ENCODE peak calls at places on chromosome 15, in eight cellular contexts. T is MCF 10A, U is stomach, V is lower lobe of right lung, B is AG04449, I is astrocyte of the cerebellum, W is lung, A is transverse colon. Z is an unnamed sample.

GRCh38 chr15:26873846-26874245 is 7.0 kb downstream of the GABRA5 start:
- DNase-seq in V (no peak), I (peak), W (no peak), A (no peak), T (no peak), U (no peak), B (no peak), Z (peak)

GRCh38 chr15:28914483-28915023 is 28.8 kb downstream of the APBA2 start:
- DNase-seq in W (no peak), T (no peak), U (no peak), A (no peak), B (no peak), V (peak), I (no peak), Z (no peak)

GRCh38 chr15:100983221-100983620 is 64.1 kb downstream of the LRRK1 start:
- DNase-seq in I (no peak), A (no peak), W (peak), V (no peak), B (no peak), U (no peak), T (no peak), Z (no peak)

GRCh38 chr15:72474912-72475601 is 927 bp downstream of the ARIH1 start:
- DNase-seq in A (peak), W (peak), T (peak), V (peak), U (peak), B (no peak), I (peak), Z (peak)

GRCh38 chr15:94526071-94526689 is 294.8 kb downstream of the MCTP2 start:
- DNase-seq in I (no peak), V (no peak), B (no peak), W (no peak), T (peak), U (no peak), A (no peak), Z (no peak)

GRCh38 chr15:59792359-59792758 is 103.2 kb upstream of the BNIP2 start:
- DNase-seq in I (no peak), W (no peak), A (no peak), U (no peak), T (no peak), B (no peak), V (no peak), Z (no peak)

GRCh38 chr15:42133892-42134502 is 22.4 kb downstream of the PLA2G4F start:
- DNase-seq in W (peak), T (peak), A (peak), U (peak), B (no peak), I (no peak), V (peak), Z (no peak)

GRCh38 chr15:57861805-57862586 is 155.5 kb downstream of the POLR2M start:
- DNase-seq in B (peak), U (no peak), W (no peak), I (peak), T (peak), A (no peak), V (no peak), Z (peak)

GRCh38 chr15:70604671-70605070 is 158.7 kb downstream of the UACA start:
- DNase-seq in T (peak), W (peak), U (no peak), A (no peak), V (no peak), I (no peak), B (no peak), Z (peak)

GRCh38 chr15:50907866-50908208 is 646 bp upstream of the AP4E1 start:
- DNase-seq in I (no peak), B (no peak), W (peak), V (no peak), A (peak), U (peak), T (peak), Z (no peak)

GRCh38 chr15:31439328-31439727 is 112.7 kb downstream of the KLF13 start:
- DNase-seq in U (no peak), T (peak), V (no peak), B (no peak), I (no peak), W (no peak), A (peak), Z (no peak)

GRCh38 chr15:39925112-39925830 is 5.2 kb upstream of the GPR176 start:
- DNase-seq in B (no peak), A (no peak), T (peak), I (no peak), W (no peak), U (no peak), V (no peak), Z (no peak)

GRCh38 chr15:79314811-79315210 is 3.9 kb downstream of the TMED3 start:
- DNase-seq in A (no peak), T (no peak), V (peak), B (no peak), I (no peak), U (peak), W (peak), Z (no peak)

GRCh38 chr15:71125831-71126453 is 10.7 kb downstream of the THSD4 start:
- DNase-seq in I (no peak), B (no peak), U (no peak), W (no peak), T (no peak), A (no peak), V (no peak), Z (no peak)

GRCh38 chr15:42784705-42785104 is 47.8 kb upstream of the CDAN1 start:
- DNase-seq in I (no peak), T (no peak), B (no peak), A (no peak), W (no peak), V (no peak), U (no peak), Z (no peak)

GRCh38 chr15:96416218-96416933 is 85.9 kb downstream of the NR2F2 start:
- DNase-seq in B (no peak), V (no peak), I (no peak), A (no peak), W (no peak), U (peak), T (no peak), Z (no peak)

GRCh38 chr15:69451951-69452701 is 492 bp upstream of the RPLP1 start:
- DNase-seq in I (peak), V (peak), U (no peak), A (no peak), T (no peak), B (no peak), W (no peak), Z (no peak)

GRCh38 chr15:56538901-56539545 is 74.1 kb upstream of the MNS1 start:
- DNase-seq in T (no peak), I (no peak), A (no peak), W (no peak), U (no peak), B (no peak), V (no peak), Z (no peak)

GRCh38 chr15:99409097-99409473 is 156.7 kb upstream of the MEF2A start:
- DNase-seq in B (no peak), A (peak), I (no peak), T (peak), V (peak), W (peak), U (peak), Z (no peak)

GRCh38 chr15:98150084-98150483 is 189.6 kb downstream of the ARRDC4 start:
- DNase-seq in U (no peak), W (no peak), T (no peak), V (no peak), I (no peak), B (no peak), A (no peak), Z (no peak)

GRCh38 chr15:32717290-32718081 is at the start of gene GREM1:
- DNase-seq in W (no peak), T (no peak), V (no peak), I (peak), B (no peak), U (no peak), A (peak), Z (no peak)

GRCh38 chr15:42796955-42797779 is 60.2 kb upstream of the CDAN1 start:
- DNase-seq in V (no peak), W (no peak), I (peak), A (no peak), T (peak), U (no peak), B (no peak), Z (no peak)

GRCh38 chr15:89081878-89082277 is 6.4 kb upstream of the ABHD2 start:
- DNase-seq in V (no peak), T (no peak), W (no peak), I (no peak), B (no peak), A (no peak), U (no peak), Z (no peak)
- TF ChIP-seq CTCF in V (no peak), T (no peak), W (no peak), I (no peak), B (no peak), A (no peak), U (no peak), Z (no peak)

DNA sequence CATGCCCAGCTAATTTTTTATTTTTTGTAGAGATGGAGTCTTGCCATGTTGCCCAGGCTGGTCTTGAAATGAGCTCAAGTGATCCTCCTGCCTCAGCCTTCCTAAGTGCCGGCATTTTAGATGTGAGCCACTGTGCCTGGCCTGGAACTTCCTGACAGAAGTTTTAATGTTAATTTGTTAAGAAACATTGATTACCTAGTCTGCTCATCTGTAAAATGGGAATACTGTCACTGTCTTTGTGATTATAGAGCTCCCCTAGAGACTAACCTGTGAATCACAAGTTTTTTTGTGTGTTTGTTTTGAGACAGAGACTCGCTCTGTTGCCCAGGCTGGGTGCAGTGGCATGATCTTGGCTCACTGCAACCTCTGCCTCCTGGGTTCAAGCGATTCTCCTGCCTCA is 4.3 kb upstream of the EIF3J start:
- DNase-seq in V (no peak), W (no peak), A (no peak), U (no peak), T (no peak), B (no peak), I (no peak), Z (no peak)
- TF ChIP-seq CTCF in V (no peak), W (no peak), A (no peak), U (no peak), T (no peak), B (no peak), I (no peak), Z (no peak)

GRCh38 chr15:64162869-64163661 is at the start of gene PPIB:
- DNase-seq in A (peak), W (peak), U (peak), I (peak), T (peak), V (peak), B (peak), Z (peak)
- TF ChIP-seq CTCF in A (peak), W (peak), U (no peak), I (peak), T (peak), V (peak), B (peak), Z (peak)

GRCh38 chr15:85606721-85607120 is 188.0 kb downstream of the KLHL25 start:
- DNase-seq in B (no peak), U (no peak), W (no peak), V (no peak), I (no peak), A (no peak), T (no peak), Z (no peak)

GRCh38 chr15:85604194-85604593 is 190.5 kb downstream of the KLHL25 start:
- DNase-seq in V (no peak), T (no peak), W (no peak), B (no peak), I (no peak), U (no peak), A (no peak), Z (no peak)

GRCh38 chr15:85600001-85600400 is 194.7 kb downstream of the KLHL25 start:
- DNase-seq in A (no peak), I (no peak), T (no peak), U (no peak), V (no peak), B (no peak), W (no peak), Z (no peak)

GRCh38 chr15:85603703-85604102 is 191.0 kb downstream of the KLHL25 start:
- DNase-seq in B (no peak), I (no peak), T (no peak), W (no peak), U (no peak), A (no peak), V (no peak), Z (no peak)

DNA sequence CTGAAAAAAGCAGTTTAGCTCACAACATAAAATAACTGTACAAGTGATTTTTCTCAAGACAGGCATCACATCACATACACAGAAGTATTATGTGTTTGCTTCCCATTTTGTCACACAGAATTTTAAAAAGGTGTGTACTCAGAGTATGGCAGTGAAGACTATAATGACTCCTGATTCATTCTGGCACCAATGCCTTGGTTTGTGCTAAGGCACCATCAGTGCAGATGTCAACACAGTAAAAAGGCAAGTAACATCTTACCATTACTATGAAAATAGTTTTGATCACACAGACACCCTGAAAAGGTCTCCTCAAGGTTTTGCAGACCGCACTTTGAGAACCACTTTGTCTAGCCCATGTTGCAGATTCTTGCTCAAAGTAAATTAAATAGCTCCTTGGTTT is 191.6 kb downstream of the KLHL25 start:
- DNase-seq in A (no peak), T (no peak), B (no peak), I (no peak), V (no peak), U (no peak), W (no peak), Z (no peak)
- TF ChIP-seq CTCF in A (no peak), T (no peak), B (no peak), I (no peak), V (no peak), U (no peak), W (no peak), Z (no peak)

Z was measured in retinal pigment epithelial cell.